ENCODE peak calls at places on chromosomes 12 and 14, in four cellular contexts. One of them, this sample, is unnamed.

GRCh38 chr12:6116481-6117021 is 7.9 kb downstream of the VWF start:
- DNase-seq in K562: no peak
- DNase-seq in Panc1: no peak
- DNase-seq in HepG2: peak; percentile 28
- DNase-seq in this sample: no peak

GRCh38 chr12:107832441-107832840 is 57.9 kb downstream of the ASCL4 start:
- DNase-seq in K562: no peak
- DNase-seq in HepG2: no peak
- DNase-seq in Panc1: no peak
- DNase-seq in this sample: no peak

GRCh38 chr12:44000309-44000952 is 164.6 kb downstream of the TMEM117 start:
- DNase-seq in Panc1: no peak
- DNase-seq in HepG2: peak; percentile 81
- DNase-seq in K562: peak; percentile 27
- DNase-seq in this sample: peak; percentile 60

GRCh38 chr14:99093532-99094517 is 178.2 kb downstream of the BCL11B start:
- DNase-seq in Panc1: no peak
- DNase-seq in HepG2: no peak
- DNase-seq in K562: no peak
- DNase-seq in this sample: no peak

GRCh38 chr14:91330846-91331245 is 86.3 kb upstream of the GPR68 start:
- DNase-seq in HepG2: no peak
- DNase-seq in K562: no peak
- DNase-seq in Panc1: no peak
- DNase-seq in this sample: no peak

GRCh38 chr12:99128246-99128645 is 483.2 kb downstream of the APAF1 start:
- DNase-seq in Panc1: no peak
- DNase-seq in HepG2: no peak
- DNase-seq in K562: no peak
- DNase-seq in this sample: no peak

GRCh38 chr14:25887251-25887908 is 710.5 kb downstream of the NOVA1 start:
- DNase-seq in K562: no peak
- DNase-seq in HepG2: no peak
- DNase-seq in Panc1: no peak
- DNase-seq in this sample: no peak

GRCh38 chr12:39623919-39624318 is 4.3 kb upstream of the ABCD2 start:
- DNase-seq in K562: no peak
- DNase-seq in Panc1: no peak
- DNase-seq in HepG2: no peak
- DNase-seq in this sample: no peak

GRCh38 chr12:25041006-25041741 is 92.3 kb upstream of the BCAT1 start:
- DNase-seq in K562: no peak
- DNase-seq in Panc1: no peak
- DNase-seq in HepG2: no peak
- DNase-seq in this sample: no peak

GRCh38 chr12:62191747-62192485 is 68.3 kb upstream of the USP15 start:
- DNase-seq in HepG2: no peak
- DNase-seq in Panc1: no peak
- DNase-seq in K562: no peak
- DNase-seq in this sample: no peak

GRCh38 chr12:47867496-47867941 is 37.3 kb downstream of the VDR start:
- DNase-seq in HepG2: no peak
- DNase-seq in K562: peak; percentile 56
- DNase-seq in Panc1: no peak
- DNase-seq in this sample: no peak

GRCh38 chr12:74066476-74066875 is 471.2 kb upstream of the ATXN7L3B start:
- DNase-seq in HepG2: no peak
- DNase-seq in K562: no peak
- DNase-seq in Panc1: no peak
- DNase-seq in this sample: no peak

GRCh38 chr12:96375841-96376249 is 24.4 kb downstream of the CDK17 start:
- DNase-seq in K562: peak; percentile 20
- DNase-seq in HepG2: no peak
- DNase-seq in Panc1: no peak
- DNase-seq in this sample: no peak

GRCh38 chr14:23093993-23094665 is 807 bp downstream of the ACIN1 start:
- DNase-seq in HepG2: no peak
- DNase-seq in K562: no peak
- DNase-seq in Panc1: no peak
- DNase-seq in this sample: no peak

GRCh38 chr14:106691601-106692291 is 1165.4 kb downstream of the TMEM121 start:
- DNase-seq in K562: peak; percentile 20
- DNase-seq in HepG2: peak; percentile 8
- DNase-seq in Panc1: peak; percentile 61
- DNase-seq in this sample: no peak

GRCh38 chr12:130041983-130042812 is 120.1 kb upstream of the FZD10 start:
- DNase-seq in K562: peak; percentile 64
- DNase-seq in HepG2: no peak
- DNase-seq in Panc1: no peak
- DNase-seq in this sample: no peak

GRCh38 chr12:106754331-106754730 is 20.2 kb upstream of the RIC8B start:
- DNase-seq in Panc1: no peak
- DNase-seq in HepG2: no peak
- DNase-seq in K562: no peak
- DNase-seq in this sample: no peak

GRCh38 chr12:73460212-73460611 is 1077.4 kb upstream of the ATXN7L3B start:
- DNase-seq in Panc1: no peak
- DNase-seq in HepG2: no peak
- DNase-seq in K562: no peak
- DNase-seq in this sample: no peak

GRCh38 chr12:65643171-65643570 is 181.1 kb upstream of the HMGA2 start:
- DNase-seq in Panc1: no peak
- DNase-seq in HepG2: no peak
- DNase-seq in K562: no peak
- DNase-seq in this sample: no peak

GRCh38 chr14:35231207-35231755 is 60.9 kb upstream of the PSMA6 start:
- DNase-seq in Panc1: no peak
- DNase-seq in K562: no peak
- DNase-seq in HepG2: no peak
- DNase-seq in this sample: no peak

GRCh38 chr14:80494769-80495168 is 283.5 kb upstream of the DIO2 start:
- DNase-seq in HepG2: no peak
- DNase-seq in K562: no peak
- DNase-seq in Panc1: no peak
- DNase-seq in this sample: no peak

GRCh38 chr14:77296906-77297305 is 23.8 kb downstream of the POMT2 start:
- DNase-seq in K562: no peak
- DNase-seq in Panc1: no peak
- DNase-seq in HepG2: no peak
- DNase-seq in this sample: no peak

GRCh38 chr12:115351513-115352077 is 667.6 kb upstream of the TBX3 start:
- DNase-seq in Panc1: no peak
- DNase-seq in HepG2: no peak
- DNase-seq in K562: no peak
- DNase-seq in this sample: no peak

GRCh38 chr12:115354476-115354890 is 670.5 kb upstream of the TBX3 start:
- DNase-seq in Panc1: no peak
- DNase-seq in HepG2: no peak
- DNase-seq in K562: no peak
- DNase-seq in this sample: no peak

GRCh38 chr12:115353467-115353866 is 669.5 kb upstream of the TBX3 start:
- DNase-seq in Panc1: no peak
- DNase-seq in HepG2: no peak
- DNase-seq in K562: no peak
- DNase-seq in this sample: no peak

GRCh38 chr12:115355301-115355700 is 671.3 kb upstream of the TBX3 start:
- DNase-seq in K562: no peak
- DNase-seq in Panc1: no peak
- DNase-seq in HepG2: no peak
- DNase-seq in this sample: no peak

DNA sequence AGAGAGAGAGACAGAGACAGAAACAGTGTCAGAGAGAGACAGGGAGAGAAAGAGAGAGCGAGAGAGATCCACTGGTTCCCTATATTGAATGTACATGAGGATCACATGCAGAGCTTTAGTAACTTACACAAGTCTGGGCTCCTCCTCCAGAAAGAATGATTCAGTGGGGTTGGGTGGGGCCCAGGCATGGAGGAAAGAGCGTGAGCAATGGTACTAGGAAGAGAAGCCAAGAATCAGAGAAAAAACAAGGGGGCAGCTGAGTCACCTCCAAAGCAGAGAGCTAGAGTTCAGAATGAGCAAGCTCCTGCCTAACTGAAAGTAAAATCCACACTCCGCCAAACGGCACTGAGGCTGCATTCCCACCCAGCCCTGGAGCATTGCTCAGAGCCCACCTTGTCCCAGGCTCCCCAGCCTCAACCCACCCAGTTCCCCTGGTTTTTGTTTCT is 670.1 kb upstream of the TBX3 start:
- DNase-seq in K562: no peak
- DNase-seq in Panc1: no peak
- DNase-seq in HepG2: peak; percentile 18
- DNase-seq in this sample: peak; percentile 36
- TF ChIP-seq TCF7L2 in K562: no peak
- TF ChIP-seq TCF7L2 in Panc1: no peak
- TF ChIP-seq TCF7L2 in HepG2: no peak
- TF ChIP-seq TCF7L2 in this sample: no peak

DNA sequence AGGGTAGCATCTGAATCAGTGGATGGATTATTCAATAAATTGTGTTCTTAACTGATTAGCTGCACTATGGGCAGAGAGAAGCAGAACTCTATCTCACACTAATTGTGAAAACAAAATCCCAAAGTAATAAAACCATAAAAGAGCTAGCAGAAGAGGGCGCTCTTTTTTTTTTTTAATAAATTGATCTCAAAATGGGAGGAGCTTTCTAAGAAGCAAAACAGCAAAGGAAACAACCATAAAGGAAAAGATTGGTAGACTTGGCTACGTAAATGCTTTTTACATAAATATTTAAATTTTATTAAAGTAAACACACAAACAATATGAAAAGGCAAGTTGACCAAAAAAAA is 1.5 kb upstream of the TM7SF3 start:
- DNase-seq in HepG2: no peak
- DNase-seq in Panc1: no peak
- DNase-seq in K562: peak; percentile 11
- DNase-seq in this sample: peak; percentile 56
- TF ChIP-seq TCF7L2 in HepG2: no peak
- TF ChIP-seq TCF7L2 in Panc1: no peak
- TF ChIP-seq TCF7L2 in K562: no peak
- TF ChIP-seq TCF7L2 in this sample: no peak

GRCh38 chr12:18580286-18580685 is 157.5 kb downstream of the PLCZ1 start:
- DNase-seq in K562: no peak
- DNase-seq in HepG2: no peak
- DNase-seq in Panc1: no peak
- DNase-seq in this sample: no peak

GRCh38 chr12:18581232-18581962 is 156.4 kb downstream of the PLCZ1 start:
- DNase-seq in Panc1: no peak
- DNase-seq in K562: no peak
- DNase-seq in HepG2: no peak
- DNase-seq in this sample: no peak

GRCh38 chr12:18583655-18584054 is 154.2 kb downstream of the PLCZ1 start:
- DNase-seq in HepG2: no peak
- DNase-seq in K562: no peak
- DNase-seq in Panc1: no peak
- DNase-seq in this sample: no peak

GRCh38 chr12:18576104-18576622 is 161.6 kb downstream of the PLCZ1 start:
- DNase-seq in HepG2: no peak
- DNase-seq in K562: no peak
- DNase-seq in Panc1: no peak
- DNase-seq in this sample: no peak

DNA sequence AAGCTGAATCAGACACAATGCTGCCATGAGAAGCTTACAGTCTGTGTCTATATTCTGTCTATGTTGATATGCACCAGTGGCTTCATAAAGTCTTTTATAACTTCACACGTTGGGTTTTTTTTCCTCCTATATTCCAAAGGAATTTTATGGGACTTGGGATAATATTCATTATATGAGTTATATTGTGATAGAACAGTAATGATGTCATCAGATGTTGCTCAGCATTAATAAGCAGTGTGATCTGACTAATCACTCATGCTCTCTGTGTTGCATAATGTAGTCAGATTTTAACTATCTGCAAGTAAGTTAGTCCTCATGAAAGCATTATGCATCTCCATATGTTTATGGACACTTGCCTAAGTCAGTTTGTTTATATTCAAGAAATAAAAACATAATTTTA is 159.6 kb downstream of the PLCZ1 start:
- DNase-seq in HepG2: no peak
- DNase-seq in Panc1: no peak
- DNase-seq in K562: no peak
- DNase-seq in this sample: no peak
- TF ChIP-seq TCF7L2 in HepG2: no peak
- TF ChIP-seq TCF7L2 in Panc1: no peak
- TF ChIP-seq TCF7L2 in K562: no peak
- TF ChIP-seq TCF7L2 in this sample: no peak

DNA sequence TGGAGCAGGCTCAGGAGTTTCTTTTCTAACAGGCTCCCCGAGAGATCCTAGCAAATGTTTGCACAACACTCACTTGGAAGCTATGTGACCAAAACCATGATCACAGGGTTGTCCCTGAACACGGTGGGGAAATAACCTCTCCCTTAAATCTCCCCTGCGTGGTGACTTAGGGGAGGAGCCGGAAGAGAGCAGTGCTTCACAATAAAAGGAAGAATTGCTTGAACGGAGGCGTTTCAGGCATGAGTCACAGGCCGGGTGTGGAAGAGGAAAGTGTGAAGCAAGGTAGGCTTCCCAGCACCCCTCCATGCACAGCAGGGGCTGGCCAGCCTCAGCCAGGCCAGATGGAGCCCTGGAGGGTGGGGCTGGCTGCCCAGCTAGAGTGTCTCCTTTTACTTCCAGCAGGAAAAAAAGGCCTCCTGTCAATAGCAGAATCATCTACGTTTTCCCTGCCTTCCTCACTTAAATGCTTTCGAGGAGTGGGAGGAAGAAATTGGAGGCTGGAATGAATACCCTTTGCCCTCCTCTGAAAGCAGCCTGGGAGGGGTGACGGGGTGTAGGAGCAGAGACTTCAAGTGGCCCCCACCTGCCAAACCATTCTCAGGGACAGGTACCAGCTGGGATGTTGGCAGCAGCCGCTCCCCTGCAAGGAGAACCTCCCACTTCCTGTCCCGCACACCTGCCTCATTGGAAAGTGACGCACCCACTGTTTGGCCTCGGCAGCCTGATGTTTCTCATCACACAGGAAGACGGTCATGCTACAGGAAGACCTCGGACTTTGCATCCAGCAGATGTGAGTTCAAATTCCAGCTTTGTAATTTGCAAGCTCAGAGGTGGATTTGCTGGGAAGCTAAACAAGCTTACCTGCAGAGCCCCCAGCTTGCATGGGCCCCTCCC is 30.1 kb upstream of the PPP2R5C start:
- DNase-seq in Panc1: no peak
- DNase-seq in HepG2: peak; percentile 90
- DNase-seq in K562: peak; percentile 52
- DNase-seq in this sample: peak; percentile 86
- TF ChIP-seq TCF7L2 in Panc1: no peak
- TF ChIP-seq TCF7L2 in HepG2: no peak
- TF ChIP-seq TCF7L2 in K562: no peak
- TF ChIP-seq TCF7L2 in this sample: peak; percentile 63